ENCODE peak calls at places on chromosomes 4 and X, in four cellular contexts. R, Q, X and P are unnamed samples.
A peak's percentile ranks its signal among the peaks of the same experiment; 100 is the strongest.

GRCh38 chrX:151177141-151178027 is 1.0 kb downstream of the GPR50 start:
- DNase-seq in R (no peak), Q (no peak), X (no peak), P (peak; percentile 15)

GRCh38 chrX:1108451-1109445 is 103.7 kb downstream of the CRLF2 start:
- DNase-seq in R (no peak), Q (no peak), X (no peak), P (no peak)

GRCh38 chr4:53929955-53930798 is 134.2 kb downstream of the CHIC2 start:
- DNase-seq in R (peak; percentile 87), Q (peak; percentile 51), X (peak; percentile 78), P (peak; percentile 80)

GRCh38 chr4:78332974-78333373 is 218.6 kb upstream of the ANXA3 start:
- DNase-seq in R (no peak), Q (no peak), X (no peak), P (peak; percentile 19)

GRCh38 chr4:76208005-76208765 is 5.4 kb downstream of the SCARB2 start:
- DNase-seq in R (peak; percentile 90), Q (no peak), X (peak; percentile 63), P (peak; percentile 70)

GRCh38 chrX:31658360-31658759 is 586.5 kb upstream of the FTHL17 start:
- DNase-seq in R (peak; percentile 14), Q (no peak), X (peak; percentile 2), P (no peak)

GRCh38 chr4:81565137-81565870 is 93.6 kb upstream of the RASGEF1B start:
- DNase-seq in R (peak; percentile 16), Q (no peak), X (no peak), P (no peak)

GRCh38 chrX:101257448-101258259 is 33.5 kb downstream of the TAF7L start:
- DNase-seq in R (no peak), Q (no peak), X (no peak), P (no peak)